ENCODE peak calls at places on chromosomes 11 and 22, in five cellular contexts. P, U, V, S and N are unnamed samples.

GRCh38 chr11:32809313-32809712 is 14.9 kb upstream of the CCDC73 start:
- DNase-seq in U (peak), P (peak), V (peak), S (peak), N (peak)

GRCh38 chr11:67632175-67632981 is 2.6 kb upstream of the NUDT8 start:
- DNase-seq in U (no peak), V (no peak), S (no peak), P (peak), N (no peak)

GRCh38 chr11:36399745-36400144 is 103.7 kb downstream of the PRR5L start:
- DNase-seq in P (no peak), U (no peak), S (no peak), V (no peak), N (no peak)

GRCh38 chr22:27474711-27475547 is 326.6 kb downstream of the MN1 start:
- DNase-seq in V (peak), P (no peak), U (peak), S (no peak), N (no peak)

GRCh38 chr11:1232328-1233321 is 9.8 kb downstream of the MUC5B start:
- DNase-seq in V (no peak), U (no peak), P (peak), S (no peak), N (peak)

GRCh38 chr11:103651341-103651998 is 385.0 kb upstream of the DDI1 start:
- DNase-seq in P (no peak), U (no peak), V (no peak), S (no peak), N (no peak)

GRCh38 chr11:44033411-44033850 is 14.3 kb upstream of the ACCSL start:
- DNase-seq in U (no peak), P (no peak), S (no peak), V (no peak), N (no peak)

GRCh38 chr11:121358775-121359174 is 66.2 kb downstream of the SC5D start:
- DNase-seq in S (no peak), U (no peak), P (no peak), V (no peak), N (no peak)

GRCh38 chr11:75301602-75302345 is 49.7 kb downstream of the ARRB1 start:
- DNase-seq in P (peak), U (no peak), S (no peak), V (no peak), N (no peak)

GRCh38 chr11:975824-976223 is 50.2 kb downstream of the AP2A2 start:
- DNase-seq in S (peak), U (no peak), P (no peak), V (peak), N (no peak)

GRCh38 chr11:60953781-60954180 is 1.8 kb upstream of the SLC15A3 start:
- DNase-seq in P (no peak), U (no peak), S (no peak), V (peak), N (peak)

GRCh38 chr11:120539681-120540369 is 28.3 kb downstream of the GRIK4 start:
- DNase-seq in U (peak), V (peak), P (no peak), S (no peak), N (no peak)

GRCh38 chr11:61616443-61616842 is 35.6 kb upstream of the SYT7 start:
- DNase-seq in P (no peak), U (no peak), V (peak), S (no peak), N (no peak)

GRCh38 chr22:32957093-32957835 is 100.9 kb downstream of the SYN3 start:
- DNase-seq in P (no peak), S (no peak), V (no peak), U (no peak), N (no peak)

GRCh38 chr11:23859087-23859486 is 637.8 kb upstream of the LUZP2 start:
- DNase-seq in U (no peak), S (no peak), P (no peak), V (no peak), N (no peak)

GRCh38 chr11:20355221-20356219 is 8.0 kb upstream of the HTATIP2 start:
- DNase-seq in V (peak), P (no peak), U (peak), S (peak), N (no peak)

GRCh38 chr11:63015521-63016215 is at the start of gene SLC22A8:
- DNase-seq in U (no peak), P (no peak), S (no peak), V (no peak), N (no peak)

GRCh38 chr11:7656704-7657103 is 16.6 kb downstream of the CYB5R2 start:
- DNase-seq in V (no peak), P (no peak), S (no peak), U (no peak), N (no peak)

GRCh38 chr22:35742342-35743100 is 24.8 kb downstream of the APOL5 start:
- DNase-seq in S (no peak), U (peak), V (peak), P (no peak), N (no peak)
- TF ChIP-seq CTCF in S (no peak), U (no peak), V (no peak), P (no peak), N (no peak)

GRCh38 chr11:10302294-10302743 is 2.6 kb upstream of the ADM start:
- DNase-seq in U (no peak), V (no peak), P (no peak), S (no peak), N (no peak)

GRCh38 chr11:10295056-10295901 is 1.3 kb upstream of the SBF2 start:
- DNase-seq in U (no peak), S (no peak), V (no peak), P (no peak), N (no peak)

GRCh38 chr11:10301656-10302293 is 3.1 kb upstream of the ADM start:
- DNase-seq in S (no peak), U (no peak), V (peak), P (no peak), N (no peak)

GRCh38 chr11:10294289-10294953 is 402 bp upstream of the SBF2 start:
- DNase-seq in S (peak), P (peak), U (no peak), V (peak), N (no peak)

DNA sequence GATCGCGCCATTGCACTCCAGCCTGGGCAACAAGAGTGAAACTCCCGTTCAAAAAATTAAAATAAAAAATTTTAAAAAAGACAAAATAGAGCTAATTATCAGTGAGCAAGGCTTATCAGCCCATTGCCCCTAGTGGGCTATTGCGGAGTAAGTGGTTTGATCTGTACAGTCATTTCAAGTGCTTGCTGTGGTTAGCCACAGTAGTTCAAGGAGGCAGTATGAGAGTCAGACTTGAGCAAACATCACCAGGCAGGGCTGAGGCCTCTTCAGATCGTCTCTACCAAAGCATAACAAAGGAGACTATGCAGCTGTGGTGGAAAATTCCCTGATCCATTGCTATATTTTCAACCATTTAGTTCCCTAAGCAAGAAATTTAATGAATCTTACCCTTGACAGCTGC is 4.3 kb upstream of the SBF2 start:
- DNase-seq in P (no peak), V (peak), U (no peak), S (no peak), N (no peak)
- TF ChIP-seq CTCF in P (no peak), V (peak), U (no peak), S (no peak), N (no peak)

GRCh38 chr22:39230261-39231196 is 14.3 kb downstream of the PDGFB start:
- DNase-seq in P (no peak), S (no peak), V (no peak), U (no peak), N (no peak)
- TF ChIP-seq CTCF in P (no peak), S (no peak), V (no peak), U (no peak), N (no peak)

GRCh38 chr22:39739338-39740027 is 154.1 kb downstream of the ENTHD1 start:
- DNase-seq in P (no peak), U (no peak), V (no peak), S (no peak), N (no peak)
- TF ChIP-seq CTCF in P (no peak), U (no peak), V (no peak), S (no peak), N (no peak)

DNA sequence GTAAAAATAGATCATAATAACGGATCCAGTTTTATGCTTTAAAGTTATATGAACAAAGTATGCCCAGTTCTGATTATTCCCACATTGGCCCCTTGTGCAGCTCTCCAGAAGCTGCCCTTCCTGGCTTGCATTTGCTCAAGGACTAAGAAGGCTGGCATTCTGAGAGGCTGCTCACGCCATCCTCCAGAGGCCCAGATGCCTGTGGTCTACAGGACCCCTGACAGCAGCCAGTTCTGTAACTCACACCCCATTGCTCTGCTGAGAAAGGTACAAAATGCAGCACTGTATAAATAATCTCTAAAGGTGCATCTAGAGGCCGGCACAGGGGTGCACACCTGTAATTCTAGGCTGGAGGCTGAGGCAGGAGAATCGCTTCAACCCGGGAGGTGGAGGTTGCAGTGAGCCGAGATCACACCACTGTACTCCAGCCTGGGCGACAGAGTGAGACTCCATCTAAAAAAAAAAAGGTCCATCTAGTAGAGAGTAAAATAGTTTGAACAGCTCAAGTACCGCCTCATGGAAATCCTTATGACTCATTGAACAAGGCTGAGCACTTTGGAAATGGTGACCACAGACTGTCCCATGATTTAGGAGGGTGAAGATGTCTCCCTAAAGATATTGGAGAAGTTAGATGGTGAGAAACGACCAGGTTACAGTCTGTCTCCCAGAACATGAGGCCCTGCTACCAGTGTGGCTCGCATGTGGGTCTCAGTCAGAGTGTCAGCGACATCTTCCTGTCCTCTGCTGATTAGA is 56.2 kb downstream of the KREMEN1 start:
- DNase-seq in V (peak), S (no peak), U (no peak), P (no peak), N (no peak)
- TF ChIP-seq CTCF in V (no peak), S (no peak), U (no peak), P (no peak), N (no peak)

GRCh38 chr22:48179571-48180546 is 1417.4 kb downstream of the TBC1D22A start:
- DNase-seq in V (no peak), U (no peak), S (no peak), P (no peak), N (no peak)

GRCh38 chr22:48178536-48178935 is 1416.1 kb downstream of the TBC1D22A start:
- DNase-seq in S (no peak), U (no peak), V (no peak), P (no peak), N (no peak)

GRCh38 chr22:48173061-48173849 is 1410.8 kb downstream of the TBC1D22A start:
- DNase-seq in U (no peak), P (no peak), S (no peak), V (no peak), N (no peak)

GRCh38 chr22:48177591-48177990 is 1415.1 kb downstream of the TBC1D22A start:
- DNase-seq in P (no peak), U (no peak), S (no peak), V (no peak), N (no peak)

GRCh38 chr22:48175721-48176120 is 1413.3 kb downstream of the TBC1D22A start:
- DNase-seq in V (no peak), S (no peak), P (no peak), U (no peak), N (no peak)
- TF ChIP-seq CTCF in V (no peak), S (no peak), P (no peak), U (no peak), N (no peak)

GRCh38 chr11:111737180-111737876 is 28.9 kb downstream of the PPP2R1B start:
- DNase-seq in S (no peak), U (no peak), V (no peak), P (no peak), N (no peak)
- TF ChIP-seq CTCF in S (no peak), U (no peak), V (no peak), P (no peak), N (no peak)

GRCh38 chr22:50503475-50504145 is 3.9 kb downstream of the LMF2 start:
- DNase-seq in V (no peak), U (no peak), S (no peak), P (no peak), N (peak)
- TF ChIP-seq CTCF in V (no peak), U (no peak), S (no peak), P (no peak), N (no peak)